ENCODE peak calls at places on chromosomes 7 and 10, in six cellular contexts. One of them, this sample, is unnamed.

GRCh38 chr10:69438531-69439349 is 12.5 kb upstream of the TSPAN15 start:
- DNase-seq in H1: no peak
- DNase-seq in mesenchymal stem cell: peak
- DNase-seq in IMR-90: peak
- DNase-seq in trophoblast cell: peak
- DNase-seq in H9: no peak
- DNase-seq in this sample: no peak

GRCh38 chr7:130219086-130219620 is 11.5 kb downstream of the SSMEM1 start:
- DNase-seq in H1: no peak
- DNase-seq in mesenchymal stem cell: no peak
- DNase-seq in trophoblast cell: no peak
- DNase-seq in H9: no peak
- DNase-seq in IMR-90: no peak
- DNase-seq in this sample: no peak

GRCh38 chr7:44678096-44678467 is 70.6 kb upstream of the ZMIZ2 start:
- DNase-seq in H1: no peak
- DNase-seq in trophoblast cell: peak
- DNase-seq in H9: no peak
- DNase-seq in IMR-90: peak
- DNase-seq in mesenchymal stem cell: no peak
- DNase-seq in this sample: no peak

GRCh38 chr7:147412782-147413186 is 1177.8 kb upstream of the C7orf33 start:
- DNase-seq in mesenchymal stem cell: peak
- DNase-seq in H9: no peak
- DNase-seq in H1: no peak
- DNase-seq in IMR-90: peak
- DNase-seq in trophoblast cell: peak
- DNase-seq in this sample: no peak

GRCh38 chr7:113775804-113776203 is 143.0 kb downstream of the PPP1R3A start:
- DNase-seq in H9: no peak
- DNase-seq in H1: no peak
- DNase-seq in IMR-90: no peak
- DNase-seq in mesenchymal stem cell: no peak
- DNase-seq in trophoblast cell: no peak
- DNase-seq in this sample: no peak

GRCh38 chr7:44072364-44073231 is 7.2 kb upstream of the PGAM2 start:
- DNase-seq in H1: peak
- DNase-seq in IMR-90: peak
- DNase-seq in trophoblast cell: peak
- DNase-seq in H9: peak
- DNase-seq in mesenchymal stem cell: peak
- DNase-seq in this sample: peak

GRCh38 chr10:96578633-96579032 is 8.2 kb downstream of the TM9SF3 start:
- DNase-seq in IMR-90: no peak
- DNase-seq in trophoblast cell: no peak
- DNase-seq in H9: no peak
- DNase-seq in mesenchymal stem cell: no peak
- DNase-seq in H1: no peak
- DNase-seq in this sample: no peak

GRCh38 chr10:71064413-71065118 is 147.8 kb upstream of the UNC5B start:
- DNase-seq in H9: no peak
- DNase-seq in mesenchymal stem cell: peak
- DNase-seq in IMR-90: no peak
- DNase-seq in trophoblast cell: no peak
- DNase-seq in H1: no peak
- DNase-seq in this sample: no peak

GRCh38 chr7:135337506-135337905 is 103.9 kb downstream of the STRA8 start:
- DNase-seq in trophoblast cell: no peak
- DNase-seq in H1: no peak
- DNase-seq in H9: no peak
- DNase-seq in mesenchymal stem cell: no peak
- DNase-seq in IMR-90: no peak
- DNase-seq in this sample: no peak

GRCh38 chr7:31735991-31736982 is 49.3 kb downstream of the PPP1R17 start:
- DNase-seq in trophoblast cell: peak
- DNase-seq in H1: peak
- DNase-seq in IMR-90: peak
- DNase-seq in mesenchymal stem cell: peak
- DNase-seq in H9: peak
- DNase-seq in this sample: peak

GRCh38 chr10:73653701-73654100 is 2.1 kb downstream of the SYNPO2L start:
- DNase-seq in H1: no peak
- DNase-seq in IMR-90: peak
- DNase-seq in mesenchymal stem cell: peak
- DNase-seq in H9: no peak
- DNase-seq in trophoblast cell: no peak
- DNase-seq in this sample: no peak

GRCh38 chr7:128832880-128833147 is 2.6 kb downstream of the FLNC start:
- DNase-seq in mesenchymal stem cell: no peak
- DNase-seq in H1: no peak
- DNase-seq in IMR-90: no peak
- DNase-seq in trophoblast cell: no peak
- DNase-seq in H9: no peak
- DNase-seq in this sample: no peak

GRCh38 chr10:99513061-99513460 is 19.7 kb upstream of the NKX2-3 start:
- DNase-seq in mesenchymal stem cell: no peak
- DNase-seq in IMR-90: no peak
- DNase-seq in trophoblast cell: no peak
- DNase-seq in H1: no peak
- DNase-seq in H9: no peak
- DNase-seq in this sample: no peak
- H3K14ac ChIP-seq in mesenchymal stem cell: no peak
- H3K14ac ChIP-seq in IMR-90: no peak
- H3K14ac ChIP-seq in trophoblast cell: no peak
- H3K14ac ChIP-seq in H1: no peak
- H3K14ac ChIP-seq in H9: no peak
- H3K14ac ChIP-seq in this sample: no peak

DNA sequence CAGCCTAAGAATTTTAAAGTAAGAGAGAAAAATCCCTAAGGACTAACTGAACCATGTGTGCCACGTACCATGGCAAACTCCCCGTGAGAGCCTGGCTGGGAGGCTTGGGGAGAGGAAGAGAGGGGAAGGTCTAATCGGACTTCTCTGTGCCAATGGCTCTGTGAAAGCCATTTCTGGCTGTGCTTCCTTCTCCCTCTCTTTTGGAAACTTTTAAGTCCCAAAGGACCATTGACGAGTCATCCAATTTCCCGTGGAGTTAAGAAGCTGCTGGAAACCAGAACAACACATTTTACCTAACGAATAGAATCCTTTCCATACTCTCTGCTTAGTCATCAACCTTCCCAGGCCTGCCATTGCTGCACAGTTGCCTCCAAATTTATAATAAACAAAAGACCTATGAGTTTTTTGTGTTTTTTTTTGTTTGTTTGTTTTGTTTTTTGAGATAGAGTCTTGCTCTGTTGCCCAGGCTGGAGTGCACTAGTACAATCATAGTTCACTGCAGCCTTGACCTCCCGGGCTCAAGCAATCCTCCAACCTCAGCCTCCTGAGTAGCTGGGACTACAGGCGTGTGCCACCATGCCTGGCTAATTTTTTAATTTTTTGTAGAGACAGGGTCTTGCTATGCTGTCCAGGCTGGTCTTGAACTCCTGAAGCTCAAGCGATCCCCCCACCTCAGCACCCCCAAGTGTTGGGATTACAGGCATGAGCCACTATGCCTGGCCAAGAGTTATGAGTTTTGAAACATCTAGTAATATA is 13.2 kb downstream of the LAMB1 start:
- DNase-seq in trophoblast cell: no peak
- DNase-seq in H9: no peak
- DNase-seq in IMR-90: peak
- DNase-seq in mesenchymal stem cell: peak
- DNase-seq in H1: no peak
- DNase-seq in this sample: no peak
- H3K4me2 ChIP-seq in trophoblast cell: no peak
- H3K4me2 ChIP-seq in H9: no peak
- H3K4me2 ChIP-seq in IMR-90: no peak
- H3K4me2 ChIP-seq in mesenchymal stem cell: no peak
- H3K4me2 ChIP-seq in H1: no peak
- H3K4me2 ChIP-seq in this sample: no peak

DNA sequence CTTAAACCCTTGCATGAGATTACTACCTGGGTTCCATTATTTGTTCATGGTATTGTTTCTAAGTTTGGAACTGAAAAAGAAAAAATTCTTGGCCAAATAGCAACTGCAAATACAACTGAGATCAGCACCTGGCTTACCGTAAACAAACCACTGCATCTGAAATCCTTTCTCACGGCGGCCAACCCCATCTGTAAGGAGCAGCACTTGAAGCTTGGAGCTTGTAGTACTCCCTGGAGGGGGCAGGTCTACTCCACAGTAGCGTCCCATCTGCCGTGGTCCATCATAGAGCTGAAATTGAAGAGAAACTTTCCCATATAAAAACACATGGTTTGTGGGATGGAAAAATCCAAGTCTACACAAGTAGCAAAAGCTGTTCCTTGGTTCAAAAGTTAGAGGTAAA is 109.9 kb downstream of the CUBN start:
- DNase-seq in trophoblast cell: no peak
- DNase-seq in mesenchymal stem cell: peak
- DNase-seq in IMR-90: peak
- DNase-seq in H9: no peak
- DNase-seq in H1: peak
- DNase-seq in this sample: no peak
- H2AK5ac ChIP-seq in trophoblast cell: no peak
- H2AK5ac ChIP-seq in mesenchymal stem cell: peak
- H2AK5ac ChIP-seq in IMR-90: peak
- H2AK5ac ChIP-seq in H9: no peak
- H2AK5ac ChIP-seq in H1: no peak
- H2AK5ac ChIP-seq in this sample: no peak

GRCh38 chr7:151676759-151677158 is 157.1 kb upstream of the RHEB start:
- DNase-seq in H1: no peak
- DNase-seq in mesenchymal stem cell: no peak
- DNase-seq in H9: no peak
- DNase-seq in IMR-90: no peak
- DNase-seq in trophoblast cell: no peak
- DNase-seq in this sample: no peak
- H3K14ac ChIP-seq in H1: no peak
- H3K14ac ChIP-seq in mesenchymal stem cell: no peak
- H3K14ac ChIP-seq in H9: no peak
- H3K14ac ChIP-seq in IMR-90: no peak
- H3K14ac ChIP-seq in trophoblast cell: no peak
- H3K14ac ChIP-seq in this sample: no peak

DNA sequence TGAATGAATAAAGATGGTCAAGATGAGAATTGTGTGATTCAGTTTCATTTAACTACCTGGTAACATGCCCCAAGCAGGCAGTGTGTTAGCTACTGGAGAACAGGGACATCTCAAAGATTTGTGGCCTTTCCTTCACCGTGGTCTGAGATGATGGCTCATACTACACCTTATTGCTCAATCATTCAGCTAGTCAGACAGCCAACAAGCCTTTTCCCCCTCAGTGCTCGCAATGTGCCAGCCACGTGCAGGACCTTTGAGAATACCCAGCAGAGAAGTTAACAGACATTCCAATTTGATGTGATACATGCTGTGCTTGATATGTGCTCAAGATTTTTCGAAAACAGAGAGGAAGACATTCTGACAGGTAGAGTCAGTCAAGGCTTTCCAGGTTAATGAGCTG is 562.8 kb downstream of the SUGCT start:
- DNase-seq in IMR-90: no peak
- DNase-seq in trophoblast cell: no peak
- DNase-seq in H9: no peak
- DNase-seq in mesenchymal stem cell: no peak
- DNase-seq in H1: no peak
- DNase-seq in this sample: no peak
- H3K4me2 ChIP-seq in IMR-90: no peak
- H3K4me2 ChIP-seq in trophoblast cell: no peak
- H3K4me2 ChIP-seq in H9: no peak
- H3K4me2 ChIP-seq in mesenchymal stem cell: no peak
- H3K4me2 ChIP-seq in H1: no peak
- H3K4me2 ChIP-seq in this sample: no peak

GRCh38 chr7:2631924-2632716 is at the start of gene TTYH3:
- DNase-seq in H9: no peak
- DNase-seq in trophoblast cell: no peak
- DNase-seq in H1: peak
- DNase-seq in IMR-90: no peak
- DNase-seq in mesenchymal stem cell: no peak
- DNase-seq in this sample: no peak
- H2AK5ac ChIP-seq in H9: no peak
- H2AK5ac ChIP-seq in trophoblast cell: peak
- H2AK5ac ChIP-seq in H1: peak
- H2AK5ac ChIP-seq in IMR-90: peak
- H2AK5ac ChIP-seq in mesenchymal stem cell: peak
- H2AK5ac ChIP-seq in this sample: peak